ENCODE peak calls at places on chromosomes 4 and X, in eight cellular contexts. C, T, W, E, V, A, M and Y are unnamed samples.

GRCh38 chr4:3582091-3582475 is 49.9 kb upstream of the LRPAP1 start:
- DNase-seq in C (no peak), W (no peak), M (peak), E (no peak), T (no peak), A (no peak), V (no peak), Y (no peak)

GRCh38 chr4:78032446-78032845 is 24.7 kb upstream of the FRAS1 start:
- DNase-seq in A (no peak), E (no peak), T (no peak), M (no peak), V (no peak), W (no peak), C (no peak), Y (no peak)

GRCh38 chr4:7067147-7067522 is 729 bp downstream of the GRPEL1 start:
- DNase-seq in T (no peak), W (no peak), A (no peak), C (no peak), M (no peak), E (no peak), V (no peak), Y (no peak)

GRCh38 chr4:152515678-152516077 is 20.2 kb downstream of the FBXW7 start:
- DNase-seq in M (no peak), V (no peak), A (peak), E (peak), C (peak), W (no peak), T (no peak), Y (no peak)

GRCh38 chr4:17494258-17494657 is 17.6 kb downstream of the QDPR start:
- DNase-seq in M (no peak), E (peak), V (no peak), T (no peak), A (peak), C (no peak), W (peak), Y (no peak)

GRCh38 chr4:55742655-55743191 is 76.9 kb upstream of the EXOC1L start:
- DNase-seq in T (no peak), V (no peak), M (no peak), E (peak), W (no peak), C (no peak), A (peak), Y (no peak)

GRCh38 chrX:44431206-44431605 is 87.7 kb upstream of the EFHC2 start:
- DNase-seq in M (no peak), W (no peak), V (no peak), E (peak), T (peak), C (no peak), A (peak), Y (no peak)

GRCh38 chrX:115018944-115019343 is 1.5 kb upstream of the IL13RA2 start:
- DNase-seq in C (no peak), E (peak), A (peak), M (no peak), V (no peak), T (no peak), W (no peak), Y (no peak)

GRCh38 chrX:100512471-100512870 is 72.3 kb upstream of the TNMD start:
- DNase-seq in T (peak), M (no peak), A (peak), C (no peak), E (peak), V (no peak), W (no peak), Y (no peak)

GRCh38 chr4:158255727-158256324 is 45.5 kb downstream of the TMEM144 start:
- DNase-seq in M (no peak), C (peak), E (peak), T (peak), W (no peak), V (no peak), A (peak), Y (no peak)

GRCh38 chr4:125735107-125735506 is 420.4 kb downstream of the FAT4 start:
- DNase-seq in V (no peak), A (peak), T (no peak), M (no peak), C (peak), E (peak), W (peak), Y (no peak)

GRCh38 chr4:101393256-101393655 is 45.9 kb upstream of the PPP3CA start:
- DNase-seq in M (no peak), A (peak), C (peak), E (peak), T (peak), W (peak), V (no peak), Y (no peak)

GRCh38 chr4:185036019-185036418 is 17.7 kb downstream of the HELT start:
- DNase-seq in E (no peak), W (no peak), T (no peak), V (no peak), A (no peak), C (no peak), M (no peak), Y (no peak)

GRCh38 chr4:116811730-116812129 is 273.6 kb downstream of the TRAM1L1 start:
- DNase-seq in V (no peak), E (no peak), M (no peak), W (no peak), T (no peak), A (no peak), C (no peak), Y (no peak)

GRCh38 chr4:111696505-111696904 is 448.7 kb upstream of the FAM241A start:
- DNase-seq in W (no peak), A (no peak), E (no peak), M (no peak), V (no peak), C (no peak), T (no peak), Y (no peak)

GRCh38 chrX:151098996-151099395 is 77.4 kb upstream of the GPR50 start:
- DNase-seq in E (no peak), V (no peak), A (no peak), M (no peak), C (no peak), W (no peak), T (no peak), Y (no peak)

GRCh38 chr4:16384496-16384895 is 158.2 kb upstream of the TAPT1 start:
- DNase-seq in E (no peak), V (no peak), C (no peak), A (no peak), T (no peak), W (no peak), M (no peak), Y (no peak)
- TF ChIP-seq CTCF in E (no peak), V (no peak), C (no peak), A (no peak), T (no peak), W (no peak), M (no peak), Y (no peak)

DNA sequence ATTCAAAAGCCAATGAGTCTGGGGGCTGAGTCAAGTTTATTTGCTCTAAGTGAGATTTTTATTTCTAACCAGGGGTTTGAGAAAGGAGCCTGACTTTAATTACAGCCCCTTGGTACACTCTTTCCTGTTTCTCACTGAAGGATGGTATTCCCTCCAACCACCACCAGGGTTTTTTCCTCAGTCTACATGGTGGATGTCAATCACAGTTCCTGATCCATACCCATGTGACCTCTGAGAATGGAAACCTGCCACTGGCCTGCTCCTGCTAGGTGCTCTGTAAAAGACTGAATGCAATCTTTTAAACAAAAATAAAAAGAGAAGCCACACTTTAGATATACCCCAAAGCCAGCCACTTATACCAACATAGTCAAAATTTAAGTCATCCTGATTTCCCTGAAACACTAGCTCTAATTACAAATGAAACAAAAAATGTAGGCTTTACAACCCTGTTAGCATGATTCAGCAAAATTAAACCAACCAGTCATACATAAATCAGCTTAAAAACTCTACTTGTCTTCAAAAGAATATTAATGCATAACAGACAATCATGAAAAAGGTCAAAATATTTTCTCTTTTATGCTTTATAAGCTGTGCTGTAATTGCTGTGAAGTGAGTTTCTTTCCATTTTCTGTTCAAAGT is 112.1 kb upstream of the NWD2 start:
- DNase-seq in E (no peak), C (no peak), W (no peak), M (no peak), T (peak), A (no peak), V (no peak), Y (no peak)
- TF ChIP-seq CTCF in E (no peak), C (no peak), W (peak), M (no peak), T (no peak), A (no peak), V (no peak), Y (no peak)

DNA sequence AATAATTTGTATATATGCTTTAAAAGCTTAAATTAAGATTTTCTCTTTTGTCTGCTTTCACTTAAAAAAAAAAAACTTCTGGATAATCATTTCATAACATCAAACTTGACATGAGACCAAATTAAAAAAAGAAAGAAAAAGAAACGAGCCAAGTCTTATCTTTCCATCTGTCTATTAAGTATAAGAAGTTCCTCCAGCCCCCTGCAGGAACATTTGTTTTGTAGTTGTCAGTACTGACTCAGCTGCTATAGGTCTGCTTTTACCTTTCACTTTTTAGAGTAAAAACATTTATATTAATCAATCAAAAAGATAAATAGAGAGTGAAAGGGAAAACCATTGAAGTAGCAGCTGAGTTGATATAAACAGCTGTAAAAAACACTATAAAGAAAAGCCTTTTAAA is 46.2 kb downstream of the CCDC158 start:
- DNase-seq in E (peak), M (no peak), V (no peak), A (no peak), C (no peak), T (no peak), W (no peak), Y (no peak)
- TF ChIP-seq CTCF in E (no peak), M (no peak), V (no peak), A (no peak), C (no peak), T (no peak), W (no peak), Y (no peak)

GRCh38 chrX:54449929-54450328 is 9.7 kb downstream of the TSR2 start:
- DNase-seq in C (no peak), T (no peak), M (no peak), E (no peak), V (no peak), W (no peak), A (no peak), Y (no peak)

GRCh38 chrX:54444752-54445151 is 4.5 kb downstream of the TSR2 start:
- DNase-seq in W (no peak), A (no peak), E (no peak), M (no peak), V (no peak), C (no peak), T (no peak), Y (no peak)

GRCh38 chrX:54442790-54443189 is 2.6 kb downstream of the TSR2 start:
- DNase-seq in V (no peak), W (no peak), E (no peak), M (no peak), A (no peak), T (no peak), C (no peak), Y (no peak)

GRCh38 chrX:54446084-54446483 is 5.9 kb downstream of the TSR2 start:
- DNase-seq in M (no peak), T (no peak), V (no peak), E (no peak), A (no peak), C (no peak), W (no peak), Y (no peak)

DNA sequence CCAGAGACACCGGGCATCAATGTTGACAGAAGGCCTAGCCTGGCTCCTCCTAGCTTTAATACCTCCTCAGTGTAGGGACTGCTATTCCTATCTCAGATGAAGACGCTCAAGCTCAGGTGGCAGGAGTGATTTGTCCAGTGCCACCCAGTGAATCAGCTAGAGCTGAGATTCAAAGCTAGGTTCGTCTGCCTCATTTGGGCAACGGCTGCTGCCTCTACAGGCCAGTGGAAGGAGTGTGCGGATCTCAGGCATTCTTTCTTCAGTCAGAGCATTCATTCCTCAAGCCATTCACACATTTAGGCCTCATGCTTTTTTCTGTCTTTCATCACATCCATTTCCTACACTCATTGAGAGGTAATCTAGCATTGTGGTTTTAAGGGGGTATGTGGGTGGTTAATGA is 7.3 kb downstream of the TSR2 start:
- DNase-seq in V (no peak), E (peak), M (no peak), W (no peak), T (no peak), C (no peak), A (peak), Y (no peak)
- TF ChIP-seq CTCF in V (no peak), E (peak), M (no peak), W (peak), T (no peak), C (peak), A (peak), Y (no peak)

DNA sequence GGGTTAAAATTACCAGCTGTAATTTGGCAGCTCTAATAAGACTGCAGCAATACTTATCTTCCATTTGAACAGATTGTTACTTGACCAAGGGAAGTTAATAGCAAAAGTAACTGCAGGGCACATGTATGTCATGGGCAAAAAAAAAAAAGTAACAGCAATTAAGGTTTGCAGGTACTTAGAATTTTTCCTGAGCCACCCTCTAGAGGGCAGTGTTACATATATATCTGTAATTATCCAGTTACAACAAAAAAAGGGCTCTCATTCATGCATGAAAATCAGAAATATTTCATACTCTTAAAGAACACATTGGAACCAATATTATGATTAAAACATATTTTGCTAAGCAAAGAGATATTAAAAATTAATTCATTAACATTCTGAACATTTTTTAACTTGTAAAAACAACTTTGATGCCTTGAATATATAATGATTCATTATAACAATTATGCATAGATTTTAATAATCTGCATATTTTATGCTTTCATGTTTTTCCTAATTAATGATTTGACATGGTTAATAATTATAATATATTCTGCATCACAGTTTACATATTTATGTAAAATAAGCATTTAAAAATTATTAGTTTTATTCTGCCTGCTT is 25.1 kb downstream of the XIAP start:
- DNase-seq in V (no peak), M (no peak), C (peak), A (peak), E (peak), W (peak), T (no peak), Y (no peak)
- TF ChIP-seq CTCF in V (peak), M (peak), C (peak), A (peak), E (peak), W (peak), T (peak), Y (peak)